ENCODE peak calls at places on chromosomes 11 and 22, in four cellular contexts. Q is astrocyte of the cerebellum, N is upper lobe of right lung, L is K562. R is an unnamed sample.

GRCh38 chr22:40123387-40123786 is 54.3 kb upstream of the TNRC6B start:
- DNase-seq in Q (no peak), N (no peak), L (peak), R (no peak)

GRCh38 chr11:63567044-63567840 is 4.1 kb upstream of the PLAAT2 start:
- DNase-seq in Q (peak), L (peak), N (no peak), R (peak)

GRCh38 chr11:69419662-69420061 is 61.8 kb upstream of the LINC01488 start:
- DNase-seq in L (no peak), Q (no peak), N (peak), R (no peak)

GRCh38 chr22:27804683-27805297 is 3.2 kb upstream of the MN1 start:
- DNase-seq in L (peak), N (peak), Q (no peak), R (no peak)

GRCh38 chr22:40220316-40221054 is 42.8 kb downstream of the TNRC6B start:
- DNase-seq in N (no peak), Q (no peak), L (no peak), R (no peak)

GRCh38 chr22:30444632-30445437 is 19.3 kb downstream of the MTFP1 start:
- DNase-seq in Q (no peak), N (no peak), L (peak), R (no peak)

GRCh38 chr11:75308116-75308515 is 43.3 kb downstream of the ARRB1 start:
- DNase-seq in N (no peak), Q (no peak), L (no peak), R (no peak)

GRCh38 chr11:131924001-131924400 is 553.6 kb downstream of the NTM start:
- DNase-seq in Q (no peak), N (no peak), L (no peak), R (no peak)

GRCh38 chr11:117482881-117483280 is 155.2 kb downstream of the CEP164 start:
- DNase-seq in Q (no peak), N (no peak), L (no peak), R (no peak)

GRCh38 chr22:50622723-50623327 is 5.1 kb downstream of the ARSA start:
- DNase-seq in Q (no peak), L (no peak), N (no peak), R (no peak)

GRCh38 chr11:5210376-5210885 is 9.9 kb upstream of the OR51V1 start:
- DNase-seq in Q (no peak), L (no peak), N (no peak), R (no peak)

GRCh38 chr11:5200582-5200981 is at the start of gene OR51V1:
- DNase-seq in N (no peak), L (no peak), Q (no peak), R (no peak)

GRCh38 chr11:5203366-5203765 is 2.9 kb upstream of the OR51V1 start:
- DNase-seq in Q (no peak), L (peak), N (no peak), R (peak)

GRCh38 chr11:5204787-5205186 is 4.3 kb upstream of the OR51V1 start:
- DNase-seq in L (peak), N (no peak), Q (peak), R (peak)
- TF ChIP-seq CTCF in L (peak), N (peak), Q (peak), R (peak)

DNA sequence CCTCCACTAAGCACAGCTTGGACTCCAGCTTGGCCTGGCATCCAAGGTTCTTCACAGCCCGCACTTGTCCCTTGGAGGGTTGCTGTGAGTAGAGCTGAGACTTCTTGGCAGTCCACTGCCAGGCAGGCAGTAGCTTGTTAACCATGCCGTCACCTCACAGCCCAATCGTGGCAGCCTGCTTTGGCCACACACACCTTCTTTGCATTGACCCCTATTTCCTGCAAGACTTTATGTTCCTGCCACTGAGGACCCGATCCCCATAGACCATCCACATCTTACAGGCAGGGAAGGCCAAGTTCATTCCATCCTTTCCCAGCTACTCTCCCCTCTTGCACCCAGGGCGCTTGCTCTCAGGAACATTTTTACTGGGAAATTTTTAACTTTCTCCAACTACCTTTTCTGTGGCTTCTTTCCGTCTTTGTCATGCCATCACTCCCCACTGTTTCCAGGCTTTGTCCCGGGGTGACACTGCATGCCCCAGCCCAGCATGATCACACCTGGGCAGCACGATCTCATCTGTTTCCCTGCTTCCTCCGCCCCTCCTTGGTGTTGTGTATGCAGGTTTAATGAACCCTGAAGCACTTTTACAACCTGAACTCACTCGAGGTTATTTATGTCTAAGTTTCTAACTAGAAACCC is 2.6 kb upstream of the PYGM start:
- DNase-seq in Q (no peak), N (peak), L (no peak), R (no peak)
- TF ChIP-seq CTCF in Q (no peak), N (no peak), L (no peak), R (no peak)

DNA sequence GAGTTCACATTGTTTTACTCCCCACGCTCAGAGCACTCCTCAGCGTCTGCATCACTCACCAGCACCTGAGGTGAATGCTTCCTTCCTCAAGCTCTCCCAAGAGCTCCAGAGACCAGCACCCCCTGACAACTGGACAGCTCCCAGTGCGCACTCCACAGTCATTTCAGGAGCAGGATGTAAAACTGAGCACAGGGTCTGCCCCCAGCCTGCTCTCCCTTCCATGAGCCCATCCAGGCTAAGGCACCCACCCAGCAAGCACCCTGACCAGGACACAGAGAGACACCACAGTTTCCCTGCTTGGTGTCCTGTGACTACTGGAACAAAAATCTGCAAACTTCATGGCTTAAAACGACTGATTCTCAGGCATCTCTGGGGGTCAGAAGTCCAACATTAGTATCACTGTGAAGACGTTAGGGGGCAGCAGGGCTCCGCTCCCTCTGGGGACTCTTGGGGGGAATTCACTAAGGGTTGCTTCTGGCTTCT is 3.3 kb downstream of the SCGB1D2 start:
- DNase-seq in Q (peak), L (peak), N (no peak), R (no peak)
- TF ChIP-seq CTCF in Q (no peak), L (peak), N (no peak), R (no peak)

GRCh38 chr11:95705485-95706124 is 84.0 kb downstream of the FAM76B start:
- DNase-seq in Q (peak), N (peak), L (peak), R (peak)
- TF ChIP-seq CTCF in Q (peak), N (peak), L (peak), R (peak)

GRCh38 chr22:35460678-35461077 is 60.7 kb downstream of the MCM5 start:
- DNase-seq in L (no peak), N (no peak), Q (no peak), R (no peak)
- TF ChIP-seq CTCF in L (no peak), N (no peak), Q (no peak), R (no peak)

GRCh38 chr11:45655347-45655756 is 10.1 kb downstream of the CHST1 start:
- DNase-seq in Q (peak), N (peak), L (peak), R (peak)
- TF ChIP-seq CTCF in Q (peak), N (peak), L (peak), R (peak)

DNA sequence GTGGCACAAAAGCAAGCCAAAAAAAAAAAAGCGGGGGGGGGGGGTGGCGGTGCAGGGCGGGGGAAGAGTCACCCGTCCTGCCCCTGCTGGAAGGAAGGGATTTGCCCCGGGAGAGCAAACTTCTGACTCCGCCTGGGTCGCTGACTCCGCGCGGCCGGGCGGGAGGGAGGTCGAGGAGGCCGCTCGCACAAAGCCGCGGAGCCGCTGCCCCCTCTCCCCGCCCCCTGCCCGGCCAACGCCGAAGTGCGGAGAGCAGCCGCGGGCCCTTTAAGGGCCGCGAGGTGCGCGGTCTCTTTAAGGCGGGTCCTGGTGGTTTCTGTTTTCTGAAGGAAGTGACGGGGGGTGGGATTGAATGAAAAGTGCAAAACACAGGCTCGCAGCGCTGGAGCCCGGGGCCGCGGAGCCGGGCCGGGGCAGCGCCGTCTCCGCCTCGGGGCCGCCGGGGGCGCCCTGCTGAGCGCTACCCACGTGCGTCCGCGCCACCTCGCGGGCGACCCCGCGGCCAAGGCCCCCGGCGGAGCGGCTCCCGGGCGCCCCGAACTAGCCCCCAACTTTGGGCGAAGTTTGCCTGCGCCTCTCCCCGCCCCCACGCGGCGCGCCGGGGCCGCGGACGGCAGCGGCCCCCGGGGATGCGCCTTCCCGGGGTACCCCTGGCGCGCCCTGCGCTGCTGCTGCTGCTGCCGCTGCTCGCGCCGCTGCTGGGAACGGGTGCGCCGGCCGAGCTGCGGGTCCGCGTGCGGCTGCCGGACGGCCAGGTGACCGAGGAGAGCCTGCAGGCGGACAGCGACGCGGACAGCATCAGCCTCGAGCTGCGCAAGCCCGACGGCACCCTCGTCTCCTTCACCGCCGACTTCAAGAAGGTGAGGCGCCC is at the start of gene OAF:
- DNase-seq in N (peak), L (peak), Q (peak), R (peak)
- TF ChIP-seq CTCF in N (no peak), L (no peak), Q (peak), R (no peak)